ENCODE peak calls at places on chromosome 19, in six cellular contexts. E is amniotic epithelial cell; A is cerebellum; H is effector memory CD4-positive, alpha-beta T cell; R is tibial artery; L is NCI-H2171 treated with DMSO at 0.1 percent for 48 hours. G is an unnamed sample.

GRCh38 chr19:19485161-19485997 is 30.0 kb downstream of the TSSK6 start:
- DNase-seq in E (peak; percentile 48), A (no peak), H (no peak), R (no peak), L (peak; percentile 7), G (no peak)

GRCh38 chr19:1210227-1210538 is 4.6 kb downstream of the STK11 start:
- DNase-seq in E (no peak), A (peak; percentile 56), H (no peak), R (no peak), L (no peak), G (peak; percentile 47)

GRCh38 chr19:35216833-35217707 is 11.5 kb downstream of the FAM187B start:
- DNase-seq in E (no peak), A (no peak), H (peak; percentile 27), R (no peak), L (peak; percentile 11), G (peak; percentile 51)

GRCh38 chr19:29879655-29879974 is 62.4 kb upstream of the URI1 start:
- DNase-seq in E (no peak), A (no peak), H (no peak), R (no peak), L (no peak), G (no peak)

GRCh38 chr19:29622191-29623070 is 16.3 kb downstream of the POP4 start:
- DNase-seq in E (no peak), A (no peak), H (no peak), R (no peak), L (no peak), G (no peak)

GRCh38 chr19:33506498-33506897 is 15.1 kb downstream of the PEPD start:
- DNase-seq in E (no peak), A (no peak), H (no peak), R (no peak), L (no peak), G (no peak)

GRCh38 chr19:16496613-16496983 is 404 bp downstream of the C19orf44 start:
- DNase-seq in E (peak; percentile 52), A (no peak), H (no peak), R (peak; percentile 75), L (no peak), G (no peak)

GRCh38 chr19:40413291-40413994 is at the start of gene PRX:
- DNase-seq in E (no peak), A (no peak), H (no peak), R (no peak), L (no peak), G (no peak)

GRCh38 chr19:49473868-49474544 is at the start of gene FLT3LG:
- DNase-seq in E (peak; percentile 54), A (peak; percentile 54), H (peak; percentile 91), R (peak; percentile 90), L (peak; percentile 62), G (peak; percentile 78)

G was measured in pancreas.